ENCODE peak calls at places on chromosomes 12 and 14, in five cellular contexts. E is tibial nerve; X is substantia nigra; N is lung; Q is CD4-positive, alpha-beta memory T cell. O is an unnamed sample.

GRCh38 chr12:5561843-5562242 is 129.9 kb downstream of the NTF3 start:
- DNase-seq in E (no peak), X (no peak), N (no peak), Q (no peak), O (no peak)

GRCh38 chr12:12726543-12727093 is 9.4 kb downstream of the CDKN1B start:
- DNase-seq in E (peak), X (no peak), N (no peak), Q (no peak), O (no peak)

GRCh38 chr12:116053479-116054195 is 223.9 kb downstream of the MED13L start:
- DNase-seq in E (peak), X (peak), N (peak), Q (no peak), O (no peak)

GRCh38 chr14:34052658-34053014 is 101.8 kb upstream of the EGLN3 start:
- DNase-seq in E (no peak), X (no peak), N (no peak), Q (no peak), O (no peak)

GRCh38 chr12:26318661-26319068 is 123.3 kb downstream of the SSPN start:
- DNase-seq in E (peak), X (no peak), N (no peak), Q (no peak), O (no peak)

GRCh38 chr12:2236501-2237294 is 183.9 kb downstream of the CACNA1C start:
- DNase-seq in E (no peak), X (no peak), N (no peak), Q (no peak), O (no peak)

GRCh38 chr12:26831959-26832816 is 806 bp downstream of the ITPR2 start:
- DNase-seq in E (peak), X (peak), N (peak), Q (peak), O (peak)

GRCh38 chr12:53651718-53652117 is 24.2 kb downstream of the ATP5MC2 start:
- DNase-seq in E (no peak), X (no peak), N (no peak), Q (no peak), O (no peak)

GRCh38 chr12:113381237-113381636 is 22.4 kb downstream of the SDS start:
- DNase-seq in E (no peak), X (peak), N (no peak), Q (no peak), O (no peak)

GRCh38 chr12:3231399-3231876 is 154.3 kb downstream of the TSPAN9 start:
- DNase-seq in E (no peak), X (no peak), N (no peak), Q (no peak), O (no peak)

GRCh38 chr14:33307691-33308369 is 369.2 kb downstream of the NPAS3 start:
- DNase-seq in E (peak), X (peak), N (no peak), Q (no peak), O (no peak)

GRCh38 chr12:943051-943450 is 6.4 kb downstream of the RAD52 start:
- DNase-seq in E (no peak), X (no peak), N (no peak), Q (no peak), O (no peak)

GRCh38 chr12:81610955-81611889 is 147.9 kb downstream of the PPFIA2 start:
- DNase-seq in E (no peak), X (no peak), N (no peak), Q (no peak), O (no peak)

GRCh38 chr12:122855985-122856831 is 21.0 kb downstream of the HIP1R start:
- DNase-seq in E (no peak), X (no peak), N (no peak), Q (no peak), O (no peak)

GRCh38 chr14:95319312-95320075 is at the start of gene CLMN:
- DNase-seq in E (no peak), X (no peak), N (no peak), Q (peak), O (no peak)

GRCh38 chr14:24066490-24067132 is 4.8 kb upstream of the CPNE6 start:
- DNase-seq in E (no peak), X (no peak), N (no peak), Q (no peak), O (no peak)

GRCh38 chr14:42782744-42783143 is 1176.1 kb downstream of the LRFN5 start:
- DNase-seq in E (no peak), X (no peak), N (no peak), Q (no peak), O (no peak)

GRCh38 chr12:2615665-2616387 is 178.9 kb upstream of the FKBP4 start:
- DNase-seq in E (no peak), X (no peak), N (no peak), Q (no peak), O (peak)

GRCh38 chr12:117101953-117102833 is 3.0 kb upstream of the TESC start:
- DNase-seq in E (no peak), X (no peak), N (no peak), Q (no peak), O (no peak)

GRCh38 chr12:1974812-1975211 is 29.4 kb downstream of the DCP1B start:
- DNase-seq in E (no peak), X (no peak), N (no peak), Q (no peak), O (no peak)

GRCh38 chr14:88559852-88560251 is 3.0 kb upstream of the ZC3H14 start:
- DNase-seq in E (no peak), X (no peak), N (no peak), Q (no peak), O (no peak)

GRCh38 chr14:59301354-59301753 is 112.9 kb downstream of the DAAM1 start:
- DNase-seq in E (no peak), X (no peak), N (no peak), Q (no peak), O (no peak)

GRCh38 chr14:52692248-52692962 is 3.0 kb downstream of the ERO1A start:
- DNase-seq in E (no peak), X (no peak), N (no peak), Q (peak), O (no peak)

GRCh38 chr12:62230652-62231051 is 29.6 kb upstream of the USP15 start:
- DNase-seq in E (no peak), X (no peak), N (no peak), Q (no peak), O (no peak)

GRCh38 chr12:59744564-59744963 is 148.7 kb downstream of the SLC16A7 start:
- DNase-seq in E (no peak), X (no peak), N (no peak), Q (no peak), O (no peak)

DNA sequence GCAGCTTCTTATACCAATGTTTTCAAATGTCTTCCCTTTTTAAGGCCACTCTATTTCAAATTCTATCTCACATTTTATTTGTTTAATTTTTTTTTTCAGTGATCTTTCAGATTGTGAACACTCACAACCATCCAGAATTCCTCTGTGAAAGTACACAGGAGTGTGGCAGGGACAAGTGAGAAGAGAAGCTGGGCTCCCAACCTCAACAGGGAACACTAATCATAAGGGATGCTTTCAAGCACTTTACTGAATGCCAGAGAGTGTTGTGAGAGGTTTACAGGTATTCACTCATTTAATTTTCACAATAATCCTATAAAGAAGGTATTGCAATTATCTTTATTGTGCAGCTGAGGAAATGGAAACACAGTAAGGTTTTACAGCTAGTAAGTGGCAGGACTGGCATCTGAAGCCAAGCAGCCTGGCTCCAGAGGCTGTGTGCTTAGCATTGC is 60.1 kb upstream of the PYGL start:
- DNase-seq in E (no peak), X (no peak), N (peak), Q (no peak), O (no peak)
- H3K27ac ChIP-seq in E (peak), X (no peak), N (no peak), Q (no peak), O (peak)

GRCh38 chr12:29883558-29883957 is 99.8 kb upstream of the TMTC1 start:
- DNase-seq in E (no peak), X (no peak), N (no peak), Q (no peak), O (no peak)
- H3K27ac ChIP-seq in E (no peak), X (no peak), N (no peak), Q (no peak), O (no peak)

DNA sequence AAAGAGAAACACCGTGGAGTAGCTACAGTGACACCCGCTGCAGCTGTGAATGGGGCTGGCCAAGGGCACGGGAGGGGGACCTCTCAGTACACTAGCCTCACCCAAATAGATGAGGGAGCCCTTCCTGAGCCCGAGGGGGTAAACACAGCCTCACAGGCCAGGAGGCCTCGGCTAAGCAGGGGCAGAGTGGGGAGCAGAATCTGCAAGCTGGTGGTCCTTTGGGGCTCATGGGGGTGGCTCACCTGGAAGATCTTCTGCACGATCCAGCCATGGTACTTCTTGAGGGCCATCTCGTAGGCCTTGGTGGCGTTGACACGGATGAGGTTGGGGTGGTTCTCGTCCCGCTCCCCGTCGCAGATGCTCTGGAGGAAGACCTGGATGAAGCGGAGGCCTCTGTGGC is 22.2 kb upstream of the TRPV4 start:
- DNase-seq in E (no peak), X (no peak), N (no peak), Q (no peak), O (no peak)
- H3K27ac ChIP-seq in E (no peak), X (peak), N (no peak), Q (no peak), O (no peak)

GRCh38 chr12:78194448-78194847 is 363.8 kb downstream of the NAV3 start:
- DNase-seq in E (no peak), X (no peak), N (no peak), Q (no peak), O (no peak)
- H3K27ac ChIP-seq in E (no peak), X (no peak), N (no peak), Q (no peak), O (no peak)

GRCh38 chr12:54935235-54935951 is 49.2 kb downstream of the TESPA1 start:
- DNase-seq in E (no peak), X (no peak), N (no peak), Q (peak), O (no peak)
- H3K27ac ChIP-seq in E (peak), X (no peak), N (no peak), Q (peak), O (peak)

DNA sequence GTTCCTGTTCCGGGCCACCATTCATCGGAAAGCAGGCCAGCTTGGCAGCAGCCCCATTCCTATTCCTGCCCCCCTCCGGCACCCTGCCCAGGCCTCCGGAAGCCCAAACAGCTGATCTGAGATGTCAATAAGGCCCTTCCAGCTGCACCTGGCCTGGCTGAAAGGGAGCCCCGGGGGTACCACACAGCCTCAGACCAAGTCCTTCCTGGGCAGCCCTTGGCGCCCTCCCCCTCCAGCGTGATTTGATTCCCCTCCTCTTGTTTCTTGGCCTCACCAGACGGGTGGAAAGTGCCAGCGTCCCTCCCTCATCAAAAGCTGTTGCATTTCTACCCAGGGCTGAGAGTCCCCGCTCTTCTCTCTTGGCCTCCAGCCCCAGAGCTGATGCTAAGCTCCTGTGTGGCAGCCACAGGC is 215.5 kb downstream of the SLC41A2 start:
- DNase-seq in E (no peak), X (peak), N (no peak), Q (no peak), O (peak)
- H3K27ac ChIP-seq in E (peak), X (no peak), N (no peak), Q (no peak), O (peak)

O was measured in caudate nucleus.